ENCODE peak calls at places on chromosomes 13 and 19, in seven cellular contexts. P is fibroblast of lung; I is activated T-cell treated with anti-CD3 and anti-CD28 coated beads for 48 hours; Z is esophagus squamous epithelium; R is stimulated activated CD4-positive, alpha-beta T cell treated with anti-CD3 and anti-CD28 coated beads, Interleukin-1b, Interleukin-23, amount 100 ng/mL, for 4 hours; V is cardiac fibroblast; J is immature natural killer cell. C is an unnamed sample.

GRCh38 chr19:10269333-10270179 is 1.4 kb upstream of the ICAM1 start:
- DNase-seq in V (peak), R (peak), Z (peak), P (peak), I (peak), J (peak), C (no peak)

GRCh38 chr19:14118165-14119051 is 846 bp upstream of the PRKACA start:
- DNase-seq in J (peak), Z (peak), V (peak), R (no peak), I (no peak), P (peak), C (no peak)

GRCh38 chr13:42046448-42046847 is 2.0 kb upstream of the DGKH start:
- DNase-seq in P (no peak), V (no peak), I (no peak), R (no peak), J (no peak), Z (no peak), C (no peak)

GRCh38 chr19:38228005-38228377 is 4.0 kb upstream of the DPF1 start:
- DNase-seq in I (no peak), R (no peak), V (no peak), P (no peak), Z (no peak), J (no peak), C (no peak)

GRCh38 chr19:5434970-5435641 is 20.1 kb upstream of the ZNRF4 start:
- DNase-seq in P (peak), J (no peak), Z (no peak), R (peak), V (peak), I (peak), C (no peak)

GRCh38 chr19:2540646-2541454 is 64.9 kb downstream of the GADD45B start:
- DNase-seq in Z (no peak), P (peak), J (no peak), R (no peak), I (no peak), V (peak), C (no peak)

GRCh38 chr19:29761575-29762225 is 46.6 kb upstream of the C19orf12 start:
- DNase-seq in J (no peak), V (no peak), P (no peak), I (no peak), R (no peak), Z (no peak), C (no peak)

GRCh38 chr19:6198896-6199239 is 63.4 kb downstream of the ACSBG2 start:
- DNase-seq in J (no peak), Z (no peak), I (no peak), P (no peak), R (no peak), V (no peak), C (no peak)

GRCh38 chr19:39906283-39906682 is 28.2 kb downstream of the FCGBP start:
- DNase-seq in Z (no peak), J (no peak), I (no peak), R (no peak), P (no peak), V (no peak), C (no peak)

GRCh38 chr13:94267581-94267980 is 211.9 kb downstream of the DCT start:
- DNase-seq in J (no peak), Z (no peak), R (no peak), I (no peak), V (no peak), P (no peak), C (no peak)

GRCh38 chr19:49506575-49507105 is 5.8 kb upstream of the FCGRT start:
- DNase-seq in V (peak), Z (no peak), I (peak), J (peak), R (peak), P (no peak), C (no peak)

GRCh38 chr13:76879211-76879875 is 6.9 kb downstream of the KCTD12 start:
- DNase-seq in Z (peak), R (peak), J (peak), I (peak), P (peak), V (peak), C (no peak)

GRCh38 chr13:26954981-26955380 is 194.4 kb upstream of the GPR12 start:
- DNase-seq in I (no peak), R (no peak), Z (no peak), V (no peak), J (no peak), P (no peak), C (no peak)

GRCh38 chr19:44847144-44848035 is 1.3 kb downstream of the NECTIN2 start:
- DNase-seq in I (no peak), V (peak), P (peak), Z (no peak), J (no peak), R (no peak), C (no peak)

GRCh38 chr19:58395979-58396627 is 647 bp downstream of the RNF225 start:
- DNase-seq in P (no peak), R (peak), J (no peak), I (no peak), V (no peak), Z (no peak), C (no peak)

GRCh38 chr13:113491982-113492381 is 1.5 kb upstream of the DCUN1D2 start:
- DNase-seq in Z (no peak), P (no peak), R (no peak), I (no peak), J (no peak), V (no peak), C (no peak)

GRCh38 chr13:113548171-113548641 is 36.3 kb upstream of the TFDP1 start:
- DNase-seq in V (no peak), I (no peak), Z (no peak), R (no peak), J (no peak), P (peak), C (no peak)

GRCh38 chr19:58364127-58364526 is 1.6 kb upstream of the ZNF497 start:
- DNase-seq in P (no peak), J (no peak), Z (no peak), I (no peak), R (no peak), V (no peak), C (no peak)

GRCh38 chr13:39451860-39452301 is 151.1 kb downstream of the LHFPL6 start:
- DNase-seq in J (no peak), V (peak), P (peak), R (no peak), Z (no peak), I (no peak), C (no peak)

GRCh38 chr13:38967446-38967845 is 23.2 kb downstream of the STOML3 start:
- DNase-seq in P (no peak), V (no peak), R (no peak), J (no peak), I (no peak), Z (no peak), C (no peak)

GRCh38 chr19:48963371-48964204 is 1.5 kb upstream of the FTL start:
- DNase-seq in Z (no peak), I (peak), V (peak), J (peak), P (peak), R (peak), C (no peak)

GRCh38 chr13:80048802-80049201 is 292.1 kb downstream of the SPRY2 start:
- DNase-seq in R (peak), I (peak), P (peak), V (peak), J (peak), Z (peak), C (no peak)

GRCh38 chr13:30510811-30511371 is 45.2 kb upstream of the HMGB1 start:
- DNase-seq in I (no peak), R (no peak), J (no peak), V (no peak), P (peak), Z (no peak), C (no peak)

GRCh38 chr13:29810145-29810742 is 40.2 kb downstream of the UBL3 start:
- DNase-seq in V (peak), R (no peak), P (peak), I (no peak), J (no peak), Z (no peak), C (no peak)

GRCh38 chr13:36029171-36029570 is 102.0 kb downstream of the DCLK1 start:
- DNase-seq in Z (no peak), V (peak), J (no peak), R (no peak), I (no peak), P (peak), C (no peak)

GRCh38 chr19:18650048-18650435 is 13.2 kb downstream of the KLHL26 start:
- DNase-seq in J (no peak), R (no peak), Z (no peak), I (no peak), P (no peak), V (peak), C (no peak)

GRCh38 chr13:79522583-79522982 is 41.6 kb downstream of the NDFIP2 start:
- DNase-seq in R (no peak), P (peak), I (no peak), J (peak), Z (no peak), V (peak), C (no peak)

GRCh38 chr13:89969996-89970709 is 1377.3 kb upstream of the MIR17HG start:
- DNase-seq in V (peak), P (peak), I (no peak), J (no peak), R (no peak), Z (no peak), C (no peak)

GRCh38 chr19:1487576-1488281 is 2.4 kb downstream of the PCSK4 start:
- DNase-seq in P (no peak), I (no peak), J (no peak), V (no peak), R (no peak), Z (no peak), C (no peak)

GRCh38 chr13:28607187-28607955 is 51.6 kb upstream of the POMP start:
- DNase-seq in V (no peak), I (no peak), P (no peak), R (no peak), J (no peak), Z (no peak), C (no peak)

GRCh38 chr19:10602330-10603083 is 15.4 kb upstream of the AP1M2 start:
- DNase-seq in Z (no peak), J (peak), R (peak), P (peak), I (peak), V (peak), C (no peak)

GRCh38 chr19:1271528-1272422 is 2.6 kb downstream of the CIRBP start:
- DNase-seq in P (no peak), I (no peak), J (no peak), R (no peak), Z (no peak), V (no peak), C (no peak)

GRCh38 chr19:30212574-30212973 is 159.6 kb upstream of the ZNF536 start:
- DNase-seq in Z (no peak), R (no peak), P (no peak), V (no peak), I (no peak), J (no peak), C (no peak)

GRCh38 chr13:34357435-34358232 is 539.7 kb downstream of the RFC3 start:
- DNase-seq in Z (no peak), V (peak), R (no peak), I (no peak), J (no peak), P (peak), C (no peak)

GRCh38 chr13:106500450-106500849 is 35.0 kb downstream of the EFNB2 start:
- DNase-seq in Z (no peak), V (peak), R (no peak), I (no peak), J (no peak), P (peak), C (no peak)

GRCh38 chr19:23998568-23998967 is 83.9 kb downstream of the ZNF726 start:
- DNase-seq in J (no peak), V (no peak), R (no peak), I (no peak), P (no peak), Z (no peak), C (no peak)

C was measured in cortex of kidney.